ENCODE peak calls at places on chromosomes 11 and 22, in four cellular contexts. U is NB4, E is body of pancreas, M is epithelial cell of proximal tubule. G is an unnamed sample.

GRCh38 chr11:119990306-119991021 is 147.4 kb downstream of the TRIM29 start:
- DNase-seq in U (no peak), E (peak), M (no peak), G (no peak)

GRCh38 chr22:40512426-40513136 is 123.9 kb downstream of the MRTFA start:
- DNase-seq in U (no peak), E (no peak), M (peak), G (no peak)

GRCh38 chr11:34318111-34319037 is 39.4 kb downstream of the ABTB2 start:
- DNase-seq in U (no peak), E (no peak), M (peak), G (no peak)

GRCh38 chr22:28075260-28075981 is 156.4 kb upstream of the PITPNB start:
- DNase-seq in U (no peak), E (peak), M (peak), G (no peak)

GRCh38 chr11:418343-419247 is 3.8 kb upstream of the SIGIRR start:
- DNase-seq in U (no peak), E (peak), M (no peak), G (no peak)

GRCh38 chr11:117221775-117222517 is 9.9 kb downstream of the PCSK7 start:
- DNase-seq in U (no peak), E (peak), M (no peak), G (no peak)

GRCh38 chr22:38416621-38417251 is 38.3 kb downstream of the KCNJ4 start:
- DNase-seq in U (no peak), E (no peak), M (no peak), G (no peak)

GRCh38 chr11:78586452-78587046 is 11.9 kb upstream of the NARS2 start:
- DNase-seq in U (peak), E (no peak), M (no peak), G (no peak)

GRCh38 chr11:112797072-112797471 is 164.1 kb upstream of the NCAM1 start:
- DNase-seq in U (no peak), E (peak), M (no peak), G (no peak)

GRCh38 chr11:20156876-20157613 is 3.2 kb downstream of the DBX1 start:
- DNase-seq in U (no peak), E (peak), M (no peak), G (no peak)

GRCh38 chr22:49515486-49515885 is 312.2 kb downstream of the BRD1 start:
- DNase-seq in U (peak), E (no peak), M (no peak), G (no peak)

GRCh38 chr11:62909107-62909894 is 11.9 kb downstream of the CHRM1 start:
- DNase-seq in U (peak), E (peak), M (no peak), G (peak)

GRCh38 chr11:17734418-17734911 is at the start of gene KCNC1:
- DNase-seq in U (no peak), E (peak), M (no peak), G (peak)

GRCh38 chr11:73315288-73316020 is 7.4 kb downstream of the ARHGEF17 start:
- DNase-seq in U (no peak), E (no peak), M (no peak), G (no peak)

GRCh38 chr22:50188356-50188755 is 2.6 kb downstream of the TRABD start:
- DNase-seq in U (no peak), E (no peak), M (no peak), G (no peak)

GRCh38 chr11:111777094-111778046 is 11.2 kb upstream of the PPP2R1B start:
- DNase-seq in U (peak), E (peak), M (peak), G (no peak)

GRCh38 chr11:63012450-63013238 is 3.0 kb downstream of the SLC22A8 start:
- DNase-seq in U (no peak), E (no peak), M (no peak), G (no peak)

GRCh38 chr22:36351921-36352774 is 35.6 kb downstream of the MYH9 start:
- DNase-seq in U (no peak), E (no peak), M (no peak), G (no peak)

GRCh38 chr11:134861490-134862107 is 449.6 kb upstream of the B3GAT1 start:
- DNase-seq in U (peak), E (no peak), M (no peak), G (no peak)
- TF ChIP-seq CTCF in U (peak), E (no peak), M (no peak), G (peak)

DNA sequence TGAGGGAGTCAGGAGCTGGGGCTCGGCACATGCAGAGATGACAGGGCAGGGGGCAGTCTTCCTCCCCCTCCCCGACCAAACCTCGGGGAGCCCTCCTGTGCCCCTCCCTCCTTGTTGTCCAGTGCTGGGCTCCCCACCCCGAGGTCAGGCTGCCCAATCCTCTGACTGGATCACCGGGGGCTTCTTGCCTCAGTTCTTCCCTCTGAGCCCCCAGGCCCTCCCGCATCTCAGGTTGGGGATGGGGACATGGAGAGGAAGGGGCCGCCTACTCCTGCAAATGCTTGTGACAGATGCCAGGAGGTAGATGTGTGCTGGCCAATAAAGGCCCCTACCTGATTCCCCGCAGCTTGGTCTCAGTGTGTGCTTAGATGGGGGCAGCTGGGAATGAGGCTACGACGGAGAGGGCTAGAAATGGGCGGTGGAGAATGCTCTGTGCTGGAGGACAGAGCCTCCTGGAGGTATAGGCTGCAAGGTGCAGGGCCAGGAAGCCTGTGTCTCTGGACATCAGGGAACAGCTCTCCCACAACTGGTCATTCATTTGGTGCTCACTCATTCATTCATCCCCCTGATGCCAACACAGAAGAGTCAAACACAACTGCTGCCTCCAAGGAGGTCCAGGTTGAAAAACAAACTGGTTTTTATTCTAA is 8.4 kb downstream of the RHBDD3 start:
- DNase-seq in U (peak), E (no peak), M (no peak), G (no peak)
- TF ChIP-seq CTCF in U (peak), E (no peak), M (no peak), G (no peak)

DNA sequence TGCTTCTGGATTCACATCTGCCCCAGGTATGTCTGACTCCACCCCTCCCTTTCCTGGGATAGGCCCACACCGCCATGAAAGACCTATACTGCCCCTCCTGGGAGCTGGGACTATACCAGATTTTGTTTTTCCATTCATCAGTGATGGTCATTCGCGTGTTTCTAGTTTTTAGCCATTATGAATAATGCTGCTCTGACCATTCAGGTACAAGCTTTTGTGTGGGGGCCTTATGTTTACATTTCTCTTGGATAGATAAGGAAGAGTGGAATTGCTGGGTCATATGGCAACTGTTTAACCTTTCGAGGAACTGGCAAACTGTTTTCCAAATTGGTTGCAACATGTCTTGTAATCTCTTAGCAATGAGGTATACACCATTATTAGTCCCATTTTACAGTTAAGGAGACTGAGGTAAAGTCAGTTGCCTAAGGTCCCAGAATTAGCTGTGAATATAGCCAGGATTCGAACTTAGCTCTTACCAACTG is 1.2 kb upstream of the TBC1D10A start:
- DNase-seq in U (no peak), E (peak), M (no peak), G (no peak)
- TF ChIP-seq CTCF in U (no peak), E (no peak), M (peak), G (peak)

GRCh38 chr11:96472085-96472484 is 82.3 kb downstream of the JRKL start:
- DNase-seq in U (peak), E (no peak), M (no peak), G (no peak)
- TF ChIP-seq CTCF in U (peak), E (no peak), M (no peak), G (no peak)

GRCh38 chr11:8757047-8757446 is 74.5 kb downstream of the RPL27A start:
- DNase-seq in U (no peak), E (no peak), M (peak), G (no peak)

GRCh38 chr11:8758619-8759169 is 76.1 kb downstream of the RPL27A start:
- DNase-seq in U (no peak), E (no peak), M (no peak), G (no peak)

GRCh38 chr11:8756201-8756600 is 73.6 kb downstream of the RPL27A start:
- DNase-seq in U (no peak), E (peak), M (no peak), G (no peak)

GRCh38 chr11:8757533-8757932 is 74.9 kb downstream of the RPL27A start:
- DNase-seq in U (no peak), E (no peak), M (peak), G (no peak)

DNA sequence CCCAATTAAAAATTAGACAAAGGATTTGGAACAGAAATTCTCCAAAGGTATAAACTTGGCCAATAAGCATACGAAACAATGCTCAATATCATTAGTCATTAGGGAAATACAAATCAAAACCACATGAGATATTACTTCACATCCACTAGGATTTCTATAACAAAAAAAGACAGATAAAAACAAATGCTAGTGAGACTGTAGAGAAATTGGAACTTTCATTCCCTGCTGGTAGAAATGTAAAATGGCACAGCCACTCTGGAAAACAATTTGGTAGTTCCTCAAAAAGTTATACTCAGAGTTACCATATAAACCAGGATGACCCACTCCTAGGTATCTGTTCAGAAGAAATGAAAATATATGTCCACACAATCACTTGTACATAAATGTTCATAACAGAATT is 71.6 kb downstream of the RPL27A start:
- DNase-seq in U (no peak), E (no peak), M (no peak), G (no peak)
- TF ChIP-seq CTCF in U (no peak), E (no peak), M (no peak), G (no peak)

GRCh38 chr11:64531906-64532312 is 59.1 kb upstream of the SLC22A12 start:
- DNase-seq in U (peak), E (no peak), M (no peak), G (no peak)

GRCh38 chr11:64531422-64531821 is 59.6 kb upstream of the SLC22A12 start:
- DNase-seq in U (no peak), E (no peak), M (no peak), G (no peak)

GRCh38 chr11:64526356-64526755 is 64.7 kb upstream of the SLC22A12 start:
- DNase-seq in U (no peak), E (no peak), M (no peak), G (no peak)

GRCh38 chr11:64526795-64527194 is 64.2 kb upstream of the SLC22A12 start:
- DNase-seq in U (no peak), E (no peak), M (no peak), G (no peak)

DNA sequence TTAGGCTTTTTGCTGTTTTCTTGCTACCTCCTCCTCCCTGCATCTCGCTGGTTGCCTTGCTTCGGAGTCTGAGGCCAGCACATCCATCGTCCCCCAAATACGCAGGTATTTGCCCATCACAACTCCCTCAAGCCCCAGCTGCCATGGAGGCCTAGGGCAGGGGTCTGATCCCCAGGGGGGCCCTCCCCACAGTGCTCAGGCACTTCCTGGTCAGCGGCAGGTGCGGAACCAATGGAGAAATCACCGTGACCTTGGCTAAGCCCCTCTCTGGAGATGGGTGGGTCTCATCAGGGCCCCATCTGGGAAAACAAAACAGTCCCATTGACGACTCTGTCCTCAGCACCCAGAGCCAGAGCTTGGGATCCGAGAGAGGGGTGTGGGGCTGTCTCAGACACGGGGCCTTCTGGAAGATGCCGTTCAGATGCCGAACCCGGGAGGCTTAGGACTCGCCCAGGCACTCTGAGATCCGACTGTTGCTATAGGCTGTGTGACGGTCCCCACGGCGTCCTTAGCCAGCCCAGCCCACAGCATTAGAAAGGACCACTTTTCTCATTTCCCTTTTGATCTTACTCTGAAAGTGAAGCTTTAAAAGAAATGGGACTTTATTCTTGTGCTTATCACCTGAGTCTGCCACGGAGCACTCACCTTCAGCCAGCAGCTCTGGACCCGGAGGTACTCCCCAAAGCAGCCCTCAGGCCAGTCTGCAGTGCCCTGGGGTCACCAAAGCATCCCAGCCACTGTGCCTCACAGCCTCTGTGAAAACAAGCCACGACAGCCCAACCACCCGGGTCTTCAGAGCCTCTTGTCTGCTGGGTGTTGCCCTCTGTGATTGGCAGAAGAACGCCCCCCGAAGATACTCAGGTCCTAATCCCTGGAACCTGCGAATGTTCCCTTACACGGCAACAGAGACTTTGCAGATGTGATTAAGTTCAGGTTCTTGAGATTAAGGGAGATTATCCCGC is 61.2 kb upstream of the SLC22A12 start:
- DNase-seq in U (no peak), E (no peak), M (no peak), G (no peak)
- TF ChIP-seq CTCF in U (no peak), E (no peak), M (no peak), G (no peak)

DNA sequence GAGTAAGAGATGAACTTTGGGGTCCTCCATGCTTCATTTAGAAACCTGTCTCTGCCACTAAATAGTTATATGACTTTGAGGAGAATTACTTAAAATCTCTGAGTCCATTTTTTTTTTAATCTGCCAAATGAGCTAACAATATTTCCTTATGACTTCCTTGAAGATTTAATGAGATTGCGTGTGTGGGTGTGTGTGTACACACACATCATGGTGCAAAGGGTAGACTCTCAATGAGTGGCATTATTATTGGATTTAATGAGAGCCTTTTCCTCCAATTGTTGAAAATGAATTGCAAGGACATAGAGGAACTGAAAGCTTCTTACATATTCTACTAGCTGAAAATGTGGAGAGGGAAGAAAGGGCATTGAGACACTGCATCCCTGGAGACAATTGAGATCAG is 573.5 kb upstream of the LUZP2 start:
- DNase-seq in U (no peak), E (no peak), M (no peak), G (no peak)
- TF ChIP-seq CTCF in U (no peak), E (no peak), M (no peak), G (no peak)

G was measured in progenitor cell of endocrine pancreas.